ENCODE peak calls at places on chromosomes 5 and 9, in six cellular contexts. One of them, this sample, is unnamed.

GRCh38 chr9:77927265-77927664 is 104.3 kb downstream of the GNAQ start:
- DNase-seq in activated gamma-delta T cell: no peak
- DNase-seq in mammary epithelial cell: no peak
- DNase-seq in cardiac septum: no peak
- DNase-seq in C1 segment of cervical spinal cord: no peak
- DNase-seq in HepG2: no peak
- DNase-seq in this sample: no peak

GRCh38 chr9:112852741-112853505 is 37.8 kb downstream of the SLC46A2 start:
- DNase-seq in HepG2: no peak
- DNase-seq in C1 segment of cervical spinal cord: peak
- DNase-seq in mammary epithelial cell: peak
- DNase-seq in cardiac septum: peak
- DNase-seq in activated gamma-delta T cell: no peak
- DNase-seq in this sample: peak

GRCh38 chr5:87541668-87542067 is 128.9 kb upstream of the CCNH start:
- DNase-seq in activated gamma-delta T cell: no peak
- DNase-seq in mammary epithelial cell: no peak
- DNase-seq in C1 segment of cervical spinal cord: no peak
- DNase-seq in HepG2: no peak
- DNase-seq in cardiac septum: no peak
- DNase-seq in this sample: no peak

GRCh38 chr5:78251663-78252284 is 42.7 kb downstream of the AP3B1 start:
- DNase-seq in cardiac septum: no peak
- DNase-seq in HepG2: no peak
- DNase-seq in mammary epithelial cell: no peak
- DNase-seq in C1 segment of cervical spinal cord: no peak
- DNase-seq in activated gamma-delta T cell: no peak
- DNase-seq in this sample: no peak

GRCh38 chr5:82597437-82597836 is 319.3 kb upstream of the RPS23 start:
- DNase-seq in cardiac septum: no peak
- DNase-seq in C1 segment of cervical spinal cord: no peak
- DNase-seq in activated gamma-delta T cell: no peak
- DNase-seq in mammary epithelial cell: no peak
- DNase-seq in HepG2: no peak
- DNase-seq in this sample: no peak

GRCh38 chr5:152113401-152113800 is 188.8 kb upstream of the GLRA1 start:
- DNase-seq in activated gamma-delta T cell: no peak
- DNase-seq in cardiac septum: no peak
- DNase-seq in C1 segment of cervical spinal cord: no peak
- DNase-seq in mammary epithelial cell: no peak
- DNase-seq in HepG2: no peak
- DNase-seq in this sample: no peak

GRCh38 chr5:181189962-181190710 is 14.9 kb downstream of the TRIM7 start:
- DNase-seq in HepG2: no peak
- DNase-seq in cardiac septum: no peak
- DNase-seq in mammary epithelial cell: no peak
- DNase-seq in activated gamma-delta T cell: no peak
- DNase-seq in C1 segment of cervical spinal cord: no peak
- DNase-seq in this sample: no peak

GRCh38 chr5:112914584-112914983 is 7.4 kb downstream of the REEP5 start:
- DNase-seq in C1 segment of cervical spinal cord: no peak
- DNase-seq in activated gamma-delta T cell: no peak
- DNase-seq in HepG2: no peak
- DNase-seq in mammary epithelial cell: no peak
- DNase-seq in cardiac septum: no peak
- DNase-seq in this sample: no peak

GRCh38 chr5:115267617-115268016 is 4.9 kb upstream of the PGGT1B start:
- DNase-seq in mammary epithelial cell: peak
- DNase-seq in cardiac septum: no peak
- DNase-seq in activated gamma-delta T cell: no peak
- DNase-seq in C1 segment of cervical spinal cord: no peak
- DNase-seq in HepG2: no peak
- DNase-seq in this sample: no peak

GRCh38 chr5:34007116-34007674 is 655 bp downstream of the AMACR start:
- DNase-seq in mammary epithelial cell: no peak
- DNase-seq in HepG2: no peak
- DNase-seq in activated gamma-delta T cell: no peak
- DNase-seq in C1 segment of cervical spinal cord: no peak
- DNase-seq in cardiac septum: no peak
- DNase-seq in this sample: no peak

GRCh38 chr9:135184158-135184557 is 96.7 kb downstream of the OLFM1 start:
- DNase-seq in C1 segment of cervical spinal cord: peak
- DNase-seq in activated gamma-delta T cell: no peak
- DNase-seq in mammary epithelial cell: no peak
- DNase-seq in HepG2: no peak
- DNase-seq in cardiac septum: no peak
- DNase-seq in this sample: no peak

GRCh38 chr9:97501177-97501971 is at the start of gene TMOD1:
- DNase-seq in cardiac septum: peak
- DNase-seq in activated gamma-delta T cell: peak
- DNase-seq in HepG2: peak
- DNase-seq in C1 segment of cervical spinal cord: peak
- DNase-seq in mammary epithelial cell: peak
- DNase-seq in this sample: peak

This sample was measured in amygdala.